ENCODE peak calls at places on chromosome 17, in four cellular contexts. O is naive B cell, X is glutamatergic neuron, T is A673. J is an unnamed sample.

GRCh38 chr17:74641949-74642298 is 18.4 kb upstream of the CD300E start:
- DNase-seq in O (no peak), X (no peak), T (no peak), J (no peak)

GRCh38 chr17:43410557-43411368 is 12.0 kb downstream of the ARL4D start:
- DNase-seq in O (no peak), X (no peak), T (no peak), J (peak; percentile 68)

GRCh38 chr17:71349908-71350600 is 770.8 kb upstream of the SOX9 start:
- DNase-seq in O (no peak), X (no peak), T (no peak), J (no peak)

GRCh38 chr17:35094902-35095301 is 24.8 kb downstream of the RAD51D start:
- DNase-seq in O (no peak), X (no peak), T (peak; percentile 30), J (no peak)

GRCh38 chr17:63930951-63931575 is 1.1 kb downstream of the CD79B start:
- DNase-seq in O (peak; percentile 69), X (no peak), T (no peak), J (no peak)

GRCh38 chr17:67377727-67378443 is 804 bp downstream of the PITPNC1 start:
- DNase-seq in O (peak; percentile 49), X (peak; percentile 72), T (peak; percentile 75), J (peak; percentile 68)

GRCh38 chr17:7294614-7295153 is at the start of gene YBX2:
- DNase-seq in O (peak; percentile 62), X (peak; percentile 83), T (peak; percentile 84), J (peak; percentile 94)

GRCh38 chr17:45794840-45795239 is 10.7 kb downstream of the CRHR1 start:
- DNase-seq in O (no peak), X (no peak), T (no peak), J (peak; percentile 51)

GRCh38 chr17:18961634-18962493 is 9.9 kb downstream of the SLC5A10 start:
- DNase-seq in O (no peak), X (no peak), T (no peak), J (no peak)

GRCh38 chr17:57462007-57462579 is 205.8 kb downstream of the MSI2 start:
- DNase-seq in O (no peak), X (no peak), T (no peak), J (no peak)

GRCh38 chr17:65173284-65173793 is 36.2 kb downstream of the RGS9 start:
- DNase-seq in O (no peak), X (peak; percentile 38), T (peak; percentile 50), J (peak; percentile 23)

GRCh38 chr17:43399839-43400328 is 1.1 kb downstream of the ARL4D start:
- DNase-seq in O (no peak), X (peak; percentile 22), T (no peak), J (peak; percentile 64)

GRCh38 chr17:45429338-45430005 is 3.2 kb downstream of the ARHGAP27 start:
- DNase-seq in O (no peak), X (no peak), T (peak; percentile 33), J (peak; percentile 86)

GRCh38 chr17:2023692-2024571 is 1.2 kb downstream of the RTN4RL1 start:
- DNase-seq in O (peak; percentile 44), X (peak; percentile 77), T (peak; percentile 68), J (peak; percentile 94)

GRCh38 chr17:77899494-77899893 is 59.0 kb upstream of the TNRC6C start:
- DNase-seq in O (no peak), X (no peak), T (no peak), J (no peak)

GRCh38 chr17:12046786-12047185 is 26.1 kb downstream of the MAP2K4 start:
- DNase-seq in O (no peak), X (no peak), T (no peak), J (peak; percentile 16)

GRCh38 chr17:8053600-8053999 is 14.7 kb downstream of the ALOX15B start:
- DNase-seq in O (no peak), X (no peak), T (no peak), J (no peak)

GRCh38 chr17:64056269-64057005 is 36.0 kb upstream of the ICAM2 start:
- DNase-seq in O (peak; percentile 30), X (no peak), T (no peak), J (no peak)

GRCh38 chr17:59424331-59424730 is 92.9 kb downstream of the YPEL2 start:
- DNase-seq in O (no peak), X (no peak), T (no peak), J (no peak)

GRCh38 chr17:42290577-42290976 is 2.3 kb downstream of the STAT5A start:
- DNase-seq in O (no peak), X (no peak), T (no peak), J (no peak)

GRCh38 chr17:81713004-81713555 is 996 bp downstream of the SLC25A10 start:
- DNase-seq in O (no peak), X (no peak), T (no peak), J (peak; percentile 62)

GRCh38 chr17:80694992-80695912 is 150.6 kb downstream of the RPTOR start:
- DNase-seq in O (no peak), X (no peak), T (no peak), J (no peak)

GRCh38 chr17:49508061-49508865 is 13.2 kb downstream of the NGFR start:
- DNase-seq in O (no peak), X (no peak), T (no peak), J (no peak)

GRCh38 chr17:50841949-50842354 is 6.6 kb downstream of the WFIKKN2 start:
- DNase-seq in O (no peak), X (peak; percentile 84), T (peak; percentile 81), J (peak; percentile 94)

GRCh38 chr17:7557825-7558543 is 566 bp upstream of the TNFSF13 start:
- DNase-seq in O (peak; percentile 61), X (no peak), T (peak; percentile 60), J (no peak)

GRCh38 chr17:78253946-78254672 is 22.7 kb downstream of the TMEM235 start:
- DNase-seq in O (peak; percentile 74), X (peak; percentile 96), T (peak; percentile 93), J (peak; percentile 94)

GRCh38 chr17:4534515-4534914 is 20.7 kb downstream of the MYBBP1A start:
- DNase-seq in O (no peak), X (no peak), T (no peak), J (peak; percentile 68)

GRCh38 chr17:68204736-68205135 is 43.1 kb upstream of the AMZ2 start:
- DNase-seq in O (no peak), X (no peak), T (no peak), J (peak; percentile 38)

GRCh38 chr17:2347805-2348685 is 10.7 kb downstream of the SGSM2 start:
- DNase-seq in O (no peak), X (peak; percentile 76), T (peak; percentile 64), J (peak; percentile 99)

GRCh38 chr17:45144199-45145034 is 3.9 kb upstream of the HEXIM1 start:
- DNase-seq in O (no peak), X (peak; percentile 31), T (no peak), J (no peak)

GRCh38 chr17:72366626-72367025 is 245.8 kb downstream of the SOX9 start:
- DNase-seq in O (no peak), X (no peak), T (no peak), J (no peak)

GRCh38 chr17:16122697-16123434 is 92.5 kb downstream of the NCOR1 start:
- DNase-seq in O (no peak), X (no peak), T (no peak), J (no peak)

GRCh38 chr17:45351831-45352230 is 35.0 kb upstream of the MAP3K14 start:
- DNase-seq in O (no peak), X (no peak), T (no peak), J (no peak)

J was measured in NCI-H82.